ENCODE peak calls at places on chromosome 19, in four cellular contexts. Q is stimulated activated CD4-positive, alpha-beta T cell treated with anti-CD3 and anti-CD28 coated beads, TNF-alpha, amount 100 ng/mL, for 24 hours; F is HL-60; O is retina. H is an unnamed sample.

GRCh38 chr19:34555447-34555846 is 73.9 kb downstream of the WTIP start:
- DNase-seq in Q (no peak), F (peak), O (no peak), H (no peak)

GRCh38 chr19:16016226-16017137 is 59.8 kb upstream of the TPM4 start:
- DNase-seq in Q (no peak), F (no peak), O (no peak), H (no peak)

GRCh38 chr19:45692187-45693111 is at the start of gene QPCTL:
- DNase-seq in Q (peak), F (peak), O (peak), H (peak)

GRCh38 chr19:492091-492531 is 4.2 kb upstream of the MADCAM1 start:
- DNase-seq in Q (no peak), F (no peak), O (no peak), H (no peak)

GRCh38 chr19:2488942-2489731 is 13.2 kb downstream of the GADD45B start:
- DNase-seq in Q (no peak), F (peak), O (peak), H (no peak)

GRCh38 chr19:22733691-22734090 is 50.3 kb downstream of the ZNF99 start:
- DNase-seq in Q (no peak), F (no peak), O (no peak), H (no peak)

GRCh38 chr19:40594251-40594650 is 6.9 kb upstream of the LTBP4 start:
- DNase-seq in Q (no peak), F (no peak), O (peak), H (no peak)

GRCh38 chr19:35470128-35470527 is 20.1 kb downstream of the KRTDAP start:
- DNase-seq in Q (no peak), F (no peak), O (no peak), H (no peak)

GRCh38 chr19:639251-640155 is at the start of gene FGF22:
- DNase-seq in Q (peak), F (peak), O (peak), H (peak)

GRCh38 chr19:1822210-1822609 is 10.1 kb upstream of the ATP8B3 start:
- DNase-seq in Q (no peak), F (no peak), O (no peak), H (no peak)

GRCh38 chr19:33303791-33304759 is 1.7 kb upstream of the CEBPA start:
- DNase-seq in Q (no peak), F (no peak), O (no peak), H (no peak)

GRCh38 chr19:10730932-10731331 is 13.1 kb downstream of the DNM2 start:
- DNase-seq in Q (no peak), F (no peak), O (no peak), H (no peak)

GRCh38 chr19:46413262-46414031 is at the start of gene CCDC8:
- DNase-seq in Q (no peak), F (no peak), O (peak), H (no peak)

GRCh38 chr19:18551631-18552030 is 6.0 kb upstream of the KXD1 start:
- DNase-seq in Q (no peak), F (no peak), O (no peak), H (no peak)

GRCh38 chr19:32550666-32551065 is 30.3 kb upstream of the PDCD5 start:
- DNase-seq in Q (no peak), F (no peak), O (no peak), H (no peak)

GRCh38 chr19:36023432-36023831 is 9.2 kb downstream of the CLIP3 start:
- DNase-seq in Q (no peak), F (no peak), O (no peak), H (no peak)

GRCh38 chr19:10836478-10837325 is 690 bp upstream of the TMED1 start:
- DNase-seq in Q (peak), F (peak), O (peak), H (peak)

GRCh38 chr19:49662011-49662410 is 3.6 kb downstream of the IRF3 start:
- DNase-seq in Q (no peak), F (no peak), O (no peak), H (no peak)

GRCh38 chr19:6861683-6862286 is 25.6 kb upstream of the ADGRE1 start:
- DNase-seq in Q (no peak), F (no peak), O (no peak), H (no peak)

GRCh38 chr19:53906211-53907192 is 2.6 kb upstream of the CACNG7 start:
- DNase-seq in Q (peak), F (peak), O (peak), H (peak)

GRCh38 chr19:1503925-1504430 is 8.8 kb downstream of the ADAMTSL5 start:
- DNase-seq in Q (no peak), F (no peak), O (no peak), H (no peak)

GRCh38 chr19:56136362-56136761 is 4.7 kb upstream of the ZNF444 start:
- DNase-seq in Q (no peak), F (no peak), O (no peak), H (no peak)

GRCh38 chr19:35169226-35169995 is 14.9 kb downstream of the FXYD5 start:
- DNase-seq in Q (no peak), F (no peak), O (no peak), H (no peak)

GRCh38 chr19:38478273-38478971 is 44.9 kb downstream of the RYR1 start:
- DNase-seq in Q (no peak), F (no peak), O (no peak), H (no peak)

GRCh38 chr19:40611096-40611495 is 9.9 kb downstream of the LTBP4 start:
- DNase-seq in Q (no peak), F (no peak), O (no peak), H (no peak)

GRCh38 chr19:6232567-6232966 is 47.2 kb downstream of the MLLT1 start:
- DNase-seq in Q (no peak), F (no peak), O (no peak), H (no peak)

GRCh38 chr19:16371540-16371986 is 46.9 kb downstream of the KLF2 start:
- DNase-seq in Q (peak), F (peak), O (no peak), H (peak)

GRCh38 chr19:48292798-48293197 is 22.9 kb downstream of the ZNF114 start:
- DNase-seq in Q (no peak), F (no peak), O (no peak), H (no peak)

GRCh38 chr19:45640849-45641273 is 1.7 kb upstream of the EML2 start:
- DNase-seq in Q (no peak), F (no peak), O (no peak), H (no peak)

GRCh38 chr19:56107626-56108351 is 13.3 kb downstream of the ZNF787 start:
- DNase-seq in Q (no peak), F (no peak), O (no peak), H (no peak)

GRCh38 chr19:17370026-17370587 is 7.0 kb downstream of the PLVAP start:
- DNase-seq in Q (no peak), F (peak), O (no peak), H (no peak)

GRCh38 chr19:35024095-35024494 is 6.2 kb upstream of the SCN1B start:
- DNase-seq in Q (no peak), F (no peak), O (no peak), H (no peak)

GRCh38 chr19:1066748-1067340 is at the start of gene ARHGAP45:
- DNase-seq in Q (peak), F (peak), O (no peak), H (peak)

GRCh38 chr19:53037101-53038097 is 7.1 kb upstream of the ERVV-2 start:
- DNase-seq in Q (no peak), F (no peak), O (peak), H (no peak)

GRCh38 chr19:1646149-1646930 is 6.1 kb downstream of the TCF3 start:
- DNase-seq in Q (no peak), F (no peak), O (no peak), H (no peak)

GRCh38 chr19:51810228-51810627 is 15.3 kb downstream of the FPR3 start:
- DNase-seq in Q (no peak), F (no peak), O (no peak), H (no peak)

GRCh38 chr19:44308011-44308410 is 3.2 kb upstream of the ZNF235 start:
- DNase-seq in Q (no peak), F (peak), O (no peak), H (no peak)

GRCh38 chr19:53424968-53425597 is 6.7 kb upstream of the ZNF761 start:
- DNase-seq in Q (peak), F (peak), O (peak), H (peak)